ENCODE peak calls at places on chromosomes 16 and 17, in six cellular contexts. V, E, R, O, H and G are unnamed samples.

GRCh38 chr17:45311762-45312476 is 4.9 kb downstream of the MAP3K14 start:
- DNase-seq in V (peak; percentile 74), E (peak; percentile 67), R (no peak), O (no peak), H (peak; percentile 96), G (peak; percentile 27)

GRCh38 chr17:47902039-47902744 is 6.2 kb downstream of the SP2 start:
- DNase-seq in V (no peak), E (no peak), R (no peak), O (no peak), H (no peak), G (no peak)

GRCh38 chr17:55582910-55583309 is 71.7 kb upstream of the SMIM36 start:
- DNase-seq in V (no peak), E (no peak), R (no peak), O (no peak), H (no peak), G (no peak)

GRCh38 chr16:62276632-62277031 is 240.4 kb upstream of the CDH8 start:
- DNase-seq in V (no peak), E (no peak), R (no peak), O (no peak), H (no peak), G (no peak)

GRCh38 chr17:33292184-33292980 is 713 bp downstream of the ASIC2 start:
- DNase-seq in V (no peak), E (no peak), R (no peak), O (no peak), H (peak; percentile 50), G (peak; percentile 48)

GRCh38 chr16:68732068-68732680 is 4.9 kb upstream of the CDH1 start:
- DNase-seq in V (no peak), E (no peak), R (no peak), O (no peak), H (peak; percentile 76), G (peak; percentile 29)

GRCh38 chr16:65409505-65409904 is 287.6 kb upstream of the CDH11 start:
- DNase-seq in V (no peak), E (no peak), R (no peak), O (no peak), H (peak; percentile 64), G (no peak)

GRCh38 chr16:66171578-66171977 is 194.9 kb upstream of the CDH5 start:
- DNase-seq in V (no peak), E (no peak), R (no peak), O (no peak), H (no peak), G (no peak)

GRCh38 chr16:28879841-28880588 is 1.7 kb downstream of the ATP2A1 start:
- DNase-seq in V (peak; percentile 93), E (peak; percentile 89), R (peak; percentile 21), O (peak; percentile 40), H (peak; percentile 78), G (peak; percentile 94)

GRCh38 chr16:3788711-3789374 is 71.5 kb upstream of the TRAP1 start:
- DNase-seq in V (no peak), E (no peak), R (no peak), O (no peak), H (no peak), G (no peak)

GRCh38 chr16:28984619-28985135 is at the start of gene LAT:
- DNase-seq in V (peak; percentile 74), E (peak; percentile 85), R (no peak), O (no peak), H (no peak), G (no peak)

GRCh38 chr16:12904041-12904671 is 2.8 kb downstream of the SHISA9 start:
- DNase-seq in V (no peak), E (no peak), R (no peak), O (no peak), H (no peak), G (peak; percentile 4)

GRCh38 chr17:82231312-82231561 is 2.4 kb downstream of the SLC16A3 start:
- DNase-seq in V (no peak), E (no peak), R (no peak), O (no peak), H (no peak), G (no peak)

GRCh38 chr16:83219285-83219684 is 588.5 kb upstream of the HSBP1 start:
- DNase-seq in V (no peak), E (no peak), R (no peak), O (no peak), H (no peak), G (no peak)

GRCh38 chr16:17850626-17851265 is 380.0 kb upstream of the XYLT1 start:
- DNase-seq in V (no peak), E (no peak), R (no peak), O (no peak), H (no peak), G (no peak)

GRCh38 chr17:57984226-57984890 is 3.7 kb downstream of the VEZF1 start:
- DNase-seq in V (no peak), E (no peak), R (no peak), O (no peak), H (no peak), G (peak; percentile 56)

GRCh38 chr17:57985675-57985974 is 2.4 kb downstream of the VEZF1 start:
- DNase-seq in V (no peak), E (no peak), R (no peak), O (no peak), H (peak; percentile 82), G (no peak)

GRCh38 chr17:57983446-57983845 is 4.6 kb downstream of the VEZF1 start:
- DNase-seq in V (no peak), E (no peak), R (no peak), O (no peak), H (no peak), G (no peak)

GRCh38 chr17:57986841-57987581 is 1.0 kb downstream of the VEZF1 start:
- DNase-seq in V (no peak), E (peak; percentile 57), R (no peak), O (no peak), H (peak; percentile 67), G (peak; percentile 58)

DNA sequence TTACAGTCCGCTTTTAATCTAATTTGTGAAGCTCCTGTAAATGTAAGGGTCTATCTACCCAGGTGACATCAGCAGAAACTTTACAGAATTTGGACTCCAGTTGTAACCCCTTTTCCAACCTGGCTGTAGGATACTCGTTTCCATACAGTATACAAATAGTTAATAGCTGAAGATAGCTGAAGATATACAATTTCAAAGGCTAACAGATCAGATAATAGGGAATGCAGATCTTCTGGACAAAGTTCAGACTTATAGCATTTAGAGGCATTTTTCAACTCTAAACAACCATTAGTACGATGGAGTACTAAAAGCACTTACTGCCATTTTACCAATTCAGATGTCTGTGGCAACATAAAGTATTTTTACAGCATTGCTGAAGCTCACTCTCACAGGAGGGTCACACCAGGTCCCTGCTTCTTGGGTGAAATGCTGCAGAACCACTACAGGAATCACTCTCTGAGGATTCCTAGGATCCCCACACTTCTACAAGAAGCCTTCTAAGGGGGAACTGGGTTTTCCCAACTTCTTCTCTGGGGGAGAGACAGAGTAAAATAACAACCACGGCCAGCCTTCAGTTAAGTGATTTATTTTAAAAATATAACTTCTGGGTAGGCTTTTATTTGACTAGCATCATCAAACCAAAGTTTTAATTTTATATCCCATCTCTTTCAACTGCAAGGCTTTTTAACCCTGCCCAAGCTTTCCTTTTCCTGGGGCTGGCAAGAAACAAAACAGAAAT is 2.9 kb downstream of the VEZF1 start:
- DNase-seq in V (no peak), E (no peak), R (no peak), O (no peak), H (no peak), G (no peak)
- H3K4me3 ChIP-seq in V (no peak overlapping the region), E (no peak overlapping the region), R (peak overlapping the region; percentile 9), O (peak overlapping the region; percentile 19), H (no peak overlapping the region), G (no peak overlapping the region)

GRCh38 chr17:81097134-81097942 is 62.4 kb downstream of the BAIAP2 start:
- DNase-seq in V (peak; percentile 89), E (peak; percentile 72), R (no peak), O (no peak), H (peak; percentile 71), G (peak; percentile 87)

GRCh38 chr17:81096741-81097133 is 61.8 kb downstream of the BAIAP2 start:
- DNase-seq in V (no peak), E (no peak), R (no peak), O (no peak), H (no peak), G (peak; percentile 33)

GRCh38 chr17:81094744-81095607 is 60.0 kb downstream of the BAIAP2 start:
- DNase-seq in V (no peak), E (peak; percentile 98), R (no peak), O (peak; percentile 99), H (peak; percentile 98), G (peak; percentile 97)

GRCh38 chr17:81094224-81094743 is 59.3 kb downstream of the BAIAP2 start:
- DNase-seq in V (no peak), E (no peak), R (no peak), O (no peak), H (no peak), G (no peak)

GRCh38 chr17:81095608-81095888 is 60.6 kb downstream of the BAIAP2 start:
- DNase-seq in V (no peak), E (no peak), R (no peak), O (no peak), H (no peak), G (no peak)
- H3K4me3 ChIP-seq in V (no peak overlapping the region), E (peak overlapping the region; percentile 28), R (peak overlapping the region; percentile 1), O (no peak overlapping the region), H (no peak overlapping the region), G (no peak overlapping the region)

GRCh38 chr17:38354466-38354865 is 2.8 kb downstream of the SOCS7 start:
- DNase-seq in V (no peak), E (no peak), R (no peak), O (no peak), H (no peak), G (no peak)
- H3K4me3 ChIP-seq in V (no peak overlapping the region), E (no peak overlapping the region), R (no peak overlapping the region), O (no peak overlapping the region), H (no peak overlapping the region), G (no peak overlapping the region)

GRCh38 chr16:79128706-79129105 is 471.8 kb downstream of the MAF start:
- DNase-seq in V (no peak), E (no peak), R (no peak), O (no peak), H (no peak), G (no peak)

GRCh38 chr16:79131676-79132075 is 468.9 kb downstream of the MAF start:
- DNase-seq in V (no peak), E (no peak), R (no peak), O (no peak), H (no peak), G (no peak)

GRCh38 chr16:79137528-79137927 is 463.0 kb downstream of the MAF start:
- DNase-seq in V (no peak), E (no peak), R (no peak), O (no peak), H (no peak), G (no peak)

GRCh38 chr16:79134300-79134699 is 466.2 kb downstream of the MAF start:
- DNase-seq in V (no peak), E (no peak), R (no peak), O (no peak), H (no peak), G (no peak)

GRCh38 chr16:79132745-79133144 is 467.8 kb downstream of the MAF start:
- DNase-seq in V (no peak), E (no peak), R (no peak), O (no peak), H (no peak), G (no peak)
- H3K4me3 ChIP-seq in V (no peak overlapping the region), E (no peak overlapping the region), R (no peak overlapping the region), O (no peak overlapping the region), H (no peak overlapping the region), G (no peak overlapping the region)

DNA sequence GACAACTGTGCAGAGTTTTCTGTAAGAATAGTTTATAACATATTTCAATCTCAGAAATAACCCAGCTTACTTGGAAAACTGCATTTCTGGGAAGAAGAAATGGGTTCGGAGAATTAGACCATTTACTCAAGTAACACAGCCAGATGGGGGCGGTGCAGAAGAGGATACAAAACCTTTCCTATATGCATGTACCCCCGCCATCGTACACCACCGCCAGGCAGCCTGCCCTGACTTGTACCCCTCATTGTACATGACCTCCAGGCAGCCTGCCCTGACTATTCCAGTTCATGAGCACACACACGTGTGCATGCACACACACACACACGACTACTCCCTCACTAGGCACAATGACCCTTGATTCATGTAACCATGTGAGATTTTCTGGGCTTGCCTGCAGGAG is 154.0 kb downstream of the C16orf78 start:
- DNase-seq in V (no peak), E (no peak), R (no peak), O (no peak), H (no peak), G (peak; percentile 14)
- H3K4me3 ChIP-seq in V (no peak overlapping the region), E (peak overlapping the region; percentile 52), R (peak overlapping the region; percentile 34), O (no peak overlapping the region), H (no peak overlapping the region), G (no peak overlapping the region)